ENCODE peak calls at places on chromosomes 1 and 21, in six cellular contexts. N is mammary epithelial cell; T is GM23248; B is tibial nerve; S is left lung; O is CD4-positive, alpha-beta memory T cell. P is an unnamed sample.

GRCh38 chr1:61992257-61992656 is 202.4 kb upstream of the L1TD1 start:
- DNase-seq in T (no peak), O (no peak), S (no peak), B (no peak), N (no peak), P (no peak)

GRCh38 chr1:16724718-16725438 is 15.4 kb upstream of the RNU1-4 start:
- DNase-seq in B (peak; percentile 14), N (no peak), S (no peak), T (no peak), O (no peak), P (peak; percentile 86)

GRCh38 chr21:27246741-27247140 is 279.9 kb upstream of the ADAMTS5 start:
- DNase-seq in T (peak; percentile 85), N (no peak), B (no peak), O (no peak), S (no peak), P (no peak)

GRCh38 chr21:31671931-31672330 is 12.4 kb downstream of the SOD1 start:
- DNase-seq in S (no peak), N (no peak), B (no peak), O (no peak), T (no peak), P (no peak)

GRCh38 chr1:116228501-116228900 is 117.3 kb downstream of the MAB21L3 start:
- DNase-seq in O (no peak), S (no peak), N (no peak), T (no peak), B (no peak), P (no peak)

GRCh38 chr1:55556378-55556777 is 341.2 kb upstream of the USP24 start:
- DNase-seq in B (no peak), S (no peak), O (no peak), N (no peak), T (no peak), P (no peak)

GRCh38 chr1:60621524-60621923 is 460.8 kb upstream of the NFIA start:
- DNase-seq in S (no peak), T (no peak), B (no peak), O (no peak), N (no peak), P (no peak)

GRCh38 chr1:240946926-240947325 is 335.0 kb upstream of the GREM2 start:
- DNase-seq in O (no peak), B (no peak), S (no peak), N (no peak), T (peak; percentile 82), P (no peak)

GRCh38 chr1:170768929-170769328 is 105.0 kb downstream of the PRRX1 start:
- DNase-seq in O (no peak), S (no peak), N (no peak), B (no peak), T (peak; percentile 22), P (no peak)

GRCh38 chr1:205318231-205318991 is 3.1 kb downstream of the NUAK2 start:
- DNase-seq in O (no peak), B (no peak), T (no peak), N (peak; percentile 93), S (peak; percentile 52), P (no peak)

GRCh38 chr1:113153116-113153803 is 80.3 kb downstream of the LRIG2 start:
- DNase-seq in N (peak; percentile 66), S (no peak), O (no peak), T (peak; percentile 13), B (no peak), P (peak; percentile 61)

GRCh38 chr1:9822897-9823692 is 670 bp downstream of the CLSTN1 start:
- DNase-seq in N (no peak), T (peak; percentile 60), B (no peak), O (peak; percentile 21), S (no peak), P (peak; percentile 56)

GRCh38 chr1:186813420-186813819 is 15.3 kb upstream of the PLA2G4A start:
- DNase-seq in S (no peak), T (peak; percentile 8), N (peak; percentile 31), B (no peak), O (no peak), P (no peak)

GRCh38 chr1:9291914-9292360 is 757 bp upstream of the SPSB1 start:
- DNase-seq in B (peak; percentile 56), O (no peak), S (no peak), T (peak; percentile 75), N (peak; percentile 57), P (peak; percentile 91)

GRCh38 chr21:39115659-39116235 is 67.5 kb downstream of the PSMG1 start:
- DNase-seq in T (peak; percentile 10), S (no peak), N (no peak), O (no peak), B (no peak), P (peak; percentile 44)

GRCh38 chr21:39312112-39313041 is 1.1 kb downstream of the BRWD1 start:
- DNase-seq in S (peak; percentile 92), B (peak; percentile 84), T (peak; percentile 90), N (peak; percentile 85), O (peak; percentile 94), P (peak; percentile 95)

GRCh38 chr21:30234643-30235042 is 18.7 kb upstream of the CLDN8 start:
- DNase-seq in O (no peak), S (no peak), N (peak; percentile 95), B (no peak), T (peak; percentile 86), P (no peak)

GRCh38 chr1:13583592-13583963 is at the start of gene PDPN:
- DNase-seq in T (peak; percentile 44), N (no peak), B (no peak), S (peak; percentile 50), O (no peak), P (peak; percentile 80)
- H3K27me3 ChIP-seq in T (no peaks in the 10 kb centered on the region), N (no peaks in the 10 kb centered on the region), B (peaks cover 8% of the 10 kb centered on the region), S (peaks cover 84% of the 10 kb centered on the region), O (peaks cover 9% of the 10 kb centered on the region), P (no peaks in the 10 kb centered on the region)

GRCh38 chr1:207822124-207822601 is 70.3 kb downstream of the CD46 start:
- DNase-seq in T (no peak), N (no peak), S (no peak), B (no peak), O (no peak), P (no peak)

GRCh38 chr1:207822602-207823451 is 71.0 kb downstream of the CD46 start:
- DNase-seq in N (no peak), B (peak; percentile 87), O (peak; percentile 79), T (peak; percentile 53), S (peak; percentile 84), P (peak; percentile 89)

GRCh38 chr1:207820568-207821463 is 69.0 kb downstream of the CD46 start:
- DNase-seq in N (no peak), O (no peak), T (no peak), B (no peak), S (no peak), P (no peak)

GRCh38 chr1:207823531-207823879 is 71.7 kb downstream of the CD46 start:
- DNase-seq in N (no peak), T (no peak), S (no peak), B (no peak), O (no peak), P (no peak)

GRCh38 chr1:207821464-207822045 is 69.7 kb downstream of the CD46 start:
- DNase-seq in N (no peak), B (no peak), S (no peak), O (no peak), T (no peak), P (no peak)
- H3K4me1 ChIP-seq in N (peaks cover 23% of the 10 kb centered on the region), B (peaks cover 73% of the 10 kb centered on the region), S (peaks cover 98% of the 10 kb centered on the region), O (peaks cover 88% of the 10 kb centered on the region), T (peaks cover 11% of the 10 kb centered on the region), P (peaks cover 3% of the 10 kb centered on the region)

DNA sequence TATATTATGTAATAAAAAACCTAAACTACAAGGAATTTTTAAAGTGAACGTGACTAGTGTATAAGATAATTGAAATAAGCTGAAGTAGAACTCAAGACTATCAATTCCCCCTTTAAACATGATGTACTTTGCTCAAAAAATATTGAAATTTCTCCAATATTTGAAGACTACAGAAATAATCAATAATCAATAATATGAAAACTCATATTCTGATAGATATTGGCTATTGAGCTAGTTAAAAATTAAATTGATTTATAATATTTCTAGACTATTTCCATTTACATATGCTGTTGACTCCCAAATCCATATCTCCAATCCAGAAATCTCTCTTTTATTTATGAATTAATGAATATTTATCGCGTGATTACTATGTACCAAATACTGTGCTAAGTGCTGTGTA is 133.2 kb downstream of the USH2A start:
- DNase-seq in O (no peak), B (no peak), N (no peak), T (no peak), S (no peak), P (no peak)
- H3K27ac ChIP-seq in O (no peak overlapping the region), B (no peak overlapping the region), N (no peak overlapping the region), T (no peak overlapping the region), S (no peak overlapping the region), P (no peak overlapping the region)

GRCh38 chr1:230426246-230427101 is at the start of gene PGBD5:
- DNase-seq in O (peak; percentile 46), N (peak; percentile 61), T (peak; percentile 74), S (peak; percentile 63), B (no peak), P (peak; percentile 89)
- H3K27me3 ChIP-seq in O (peaks cover 29% of the 10 kb centered on the region), N (peaks cover 34% of the 10 kb centered on the region), T (peaks cover 29% of the 10 kb centered on the region), S (peaks cover 81% of the 10 kb centered on the region), B (peaks cover 58% of the 10 kb centered on the region), P (no peaks in the 10 kb centered on the region)

GRCh38 chr1:51264470-51264869 is 28.4 kb downstream of the RNF11 start:
- DNase-seq in O (no peak), S (no peak), T (peak; percentile 92), B (no peak), N (peak; percentile 62), P (no peak)

GRCh38 chr1:51268675-51269033 is 32.6 kb downstream of the RNF11 start:
- DNase-seq in S (no peak), T (peak; percentile 57), N (no peak), B (no peak), O (no peak), P (no peak)

GRCh38 chr1:51266791-51267190 is 30.7 kb downstream of the RNF11 start:
- DNase-seq in S (no peak), O (no peak), T (no peak), N (no peak), B (no peak), P (no peak)

GRCh38 chr1:51265618-51266017 is 29.5 kb downstream of the RNF11 start:
- DNase-seq in B (no peak), S (no peak), N (no peak), T (no peak), O (no peak), P (no peak)

GRCh38 chr1:51266181-51266580 is 30.1 kb downstream of the RNF11 start:
- DNase-seq in S (no peak), T (no peak), B (no peak), O (no peak), N (no peak), P (no peak)
- H3K4me1 ChIP-seq in S (peaks cover 64% of the 10 kb centered on the region), T (peaks cover 77% of the 10 kb centered on the region), B (peaks cover 7% of the 10 kb centered on the region), O (peaks cover 28% of the 10 kb centered on the region), N (peaks cover 57% of the 10 kb centered on the region), P (peaks cover 2% of the 10 kb centered on the region)

P was measured in aorta.